ENCODE peak calls at places on chromosomes 5 and 9, in ten cellular contexts. T is body of pancreas, C is pancreas, Q is left ventricle myocardium inferior, N is Calu3, H is AG09309, P is GM10248, S is nephron progenitor cell, B is progenitor cell of endocrine pancreas, Z is coronary artery. G is an unnamed sample.

GRCh38 chr5:54217826-54218503 is 92.4 kb downstream of the ARL15 start:
- DNase-seq in T (peak; percentile 49), C (peak; percentile 36), Q (no peak), N (peak; percentile 54), H (peak; percentile 57), P (peak; percentile 22), S (peak; percentile 29), B (no peak), Z (no peak), G (no peak)

GRCh38 chr5:33023649-33024048 is 312.5 kb downstream of the NPR3 start:
- DNase-seq in T (no peak), C (no peak), Q (no peak), N (no peak), H (no peak), P (no peak), S (no peak), B (no peak), Z (no peak), G (no peak)

GRCh38 chr9:116327702-116328440 is 174.3 kb downstream of the PAPPA start:
- DNase-seq in T (no peak), C (no peak), Q (no peak), N (no peak), H (no peak), P (no peak), S (no peak), B (no peak), Z (no peak), G (no peak)

GRCh38 chr9:131714161-131714646 is 25.7 kb downstream of the RAPGEF1 start:
- DNase-seq in T (no peak), C (peak; percentile 68), Q (peak; percentile 64), N (no peak), H (peak; percentile 80), P (no peak), S (no peak), B (no peak), Z (peak; percentile 85), G (no peak)

GRCh38 chr9:119649205-119649604 is 280.0 kb upstream of the BRINP1 start:
- DNase-seq in T (no peak), C (no peak), Q (no peak), N (no peak), H (no peak), P (no peak), S (no peak), B (no peak), Z (no peak), G (no peak)

GRCh38 chr5:4563400-4563799 is 576.7 kb upstream of the ADAMTS16 start:
- DNase-seq in T (no peak), C (no peak), Q (no peak), N (no peak), H (no peak), P (no peak), S (peak; percentile 40), B (no peak), Z (no peak), G (no peak)

GRCh38 chr5:127673401-127673800 is 24.5 kb downstream of the CTXN3 start:
- DNase-seq in T (no peak), C (no peak), Q (no peak), N (no peak), H (no peak), P (no peak), S (no peak), B (no peak), Z (no peak), G (no peak)

GRCh38 chr5:149157330-149157729 is 16.0 kb downstream of the ABLIM3 start:
- DNase-seq in T (no peak), C (no peak), Q (no peak), N (no peak), H (no peak), P (no peak), S (no peak), B (no peak), Z (no peak), G (no peak)

DNA sequence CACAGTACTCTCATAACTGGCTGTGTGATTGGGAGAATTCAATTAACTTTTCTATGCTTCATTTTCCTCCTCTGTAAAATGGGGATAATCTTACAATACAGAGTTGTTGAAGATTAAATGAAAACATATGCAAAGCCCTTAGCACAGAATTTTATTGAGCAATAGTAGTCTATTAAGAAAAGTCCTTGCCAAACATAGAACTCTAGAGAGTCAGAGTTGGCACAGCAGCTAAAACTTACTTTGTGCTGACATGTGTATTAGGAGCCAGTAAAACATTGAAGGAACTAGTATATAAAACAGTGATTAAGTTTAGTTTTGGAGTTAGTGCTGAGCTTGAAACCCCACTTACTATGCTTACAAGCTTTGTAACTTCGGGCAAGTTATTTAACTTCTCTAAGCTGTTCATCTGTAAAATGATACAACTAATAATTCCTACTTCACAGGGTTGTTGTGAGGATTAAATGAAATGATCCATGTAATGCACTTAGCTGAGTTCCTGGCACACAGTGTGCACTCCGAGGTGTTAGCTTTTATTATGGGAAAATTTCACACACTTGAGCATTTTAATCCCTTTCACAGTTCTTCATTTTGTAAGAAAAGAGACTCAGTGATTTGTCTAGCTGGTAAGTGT is 20.0 kb upstream of the GRIN3A start:
- DNase-seq in T (no peak), C (no peak), Q (no peak), N (no peak), H (no peak), P (no peak), S (no peak), B (no peak), Z (no peak), G (no peak)
- TF ChIP-seq CTCF in T (no peak), C (no peak), Q (no peak), N (no peak), H (no peak), P (no peak), S (no peak), B (no peak), Z (no peak), G (no peak)

GRCh38 chr5:44603496-44604272 is 205.1 kb upstream of the MRPS30 start:
- DNase-seq in T (no peak), C (no peak), Q (no peak), N (no peak), H (no peak), P (no peak), S (peak; percentile 3), B (no peak), Z (no peak), G (no peak)
- TF ChIP-seq CTCF in T (no peak), C (no peak), Q (no peak), N (no peak), H (no peak), P (no peak), S (no peak), B (no peak), Z (no peak), G (no peak)

GRCh38 chr5:24643255-24643654 is 1.5 kb downstream of the CDH10 start:
- DNase-seq in T (no peak), C (no peak), Q (no peak), N (no peak), H (no peak), P (no peak), S (no peak), B (no peak), Z (no peak), G (no peak)

GRCh38 chr5:24643880-24644279 is 898 bp downstream of the CDH10 start:
- DNase-seq in T (no peak), C (no peak), Q (no peak), N (no peak), H (no peak), P (no peak), S (no peak), B (no peak), Z (no peak), G (no peak)

GRCh38 chr5:24646915-24647314 is 2.1 kb upstream of the CDH10 start:
- DNase-seq in T (no peak), C (no peak), Q (no peak), N (no peak), H (no peak), P (no peak), S (no peak), B (no peak), Z (no peak), G (no peak)

GRCh38 chr5:24644757-24645156 is at the start of gene CDH10:
- DNase-seq in T (no peak), C (no peak), Q (no peak), N (no peak), H (no peak), P (no peak), S (peak; percentile 81), B (peak; percentile 32), Z (no peak), G (no peak)

GRCh38 chr5:24642022-24642421 is 2.8 kb downstream of the CDH10 start:
- DNase-seq in T (no peak), C (no peak), Q (no peak), N (peak; percentile 2), H (no peak), P (no peak), S (no peak), B (no peak), Z (no peak), G (no peak)
- TF ChIP-seq CTCF in T (peak; percentile 44), C (peak; percentile 19), Q (peak; percentile 52), N (peak; percentile 25), H (peak; percentile 19), P (peak; percentile 21), S (peak; percentile 53), B (peak; percentile 68), Z (no peak), G (peak; percentile 54)

DNA sequence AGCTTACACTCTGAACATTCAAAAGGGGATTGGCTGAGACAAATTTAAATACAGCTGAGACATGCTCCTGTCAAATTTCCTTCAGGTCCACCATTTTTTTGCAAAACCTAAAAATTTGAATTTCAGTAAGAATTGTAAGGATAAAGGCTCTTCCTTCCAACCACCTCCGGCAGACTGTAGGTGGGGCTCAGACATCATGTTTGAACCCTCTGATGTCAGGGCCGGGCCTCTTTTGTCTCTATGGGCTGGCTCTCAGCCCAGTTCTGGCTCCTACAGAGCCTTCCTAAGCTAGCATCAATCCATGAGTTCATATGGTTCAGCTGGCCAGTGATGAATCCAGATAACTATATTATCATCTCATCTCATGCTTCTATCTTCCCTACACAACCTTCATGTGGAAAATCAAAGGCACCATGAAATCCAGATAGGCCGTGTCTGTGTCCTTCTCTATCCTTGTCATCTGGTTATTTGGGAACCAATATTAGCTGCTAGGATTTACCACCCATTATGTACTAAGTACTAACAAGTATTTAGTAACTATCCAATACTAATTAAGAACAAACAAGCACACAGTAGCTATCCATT is 44.2 kb downstream of the NIPSNAP3B start:
- DNase-seq in T (peak; percentile 55), C (no peak), Q (no peak), N (peak; percentile 8), H (no peak), P (no peak), S (no peak), B (no peak), Z (no peak), G (no peak)
- TF ChIP-seq CTCF in T (peak; percentile 42), C (no peak), Q (peak; percentile 50), N (no peak), H (peak; percentile 43), P (no peak), S (no peak), B (peak; percentile 35), Z (no peak), G (peak; percentile 39)

DNA sequence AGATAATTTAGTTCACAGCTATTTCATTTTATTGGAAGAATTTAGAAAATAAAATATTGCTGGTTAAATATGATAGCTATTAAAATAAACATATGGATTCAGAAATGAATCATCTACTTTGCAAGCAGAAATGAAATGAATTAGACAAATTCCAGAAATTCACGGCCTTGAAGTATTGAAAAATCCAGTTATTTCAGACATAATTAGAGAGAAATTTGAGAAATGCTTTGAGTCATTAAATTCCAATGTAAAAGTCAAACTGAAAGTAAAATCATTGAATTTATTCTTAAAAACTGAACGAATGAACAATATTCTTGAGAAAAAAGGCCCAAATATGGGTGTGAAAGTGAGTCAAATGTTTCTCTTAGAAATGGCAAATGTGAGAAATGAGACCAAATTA is 632.6 kb upstream of the EDIL3 start:
- DNase-seq in T (no peak), C (no peak), Q (no peak), N (no peak), H (no peak), P (no peak), S (no peak), B (no peak), Z (no peak), G (no peak)
- TF ChIP-seq CTCF in T (no peak), C (no peak), Q (no peak), N (no peak), H (no peak), P (no peak), S (no peak), B (no peak), Z (no peak), G (no peak)